ENCODE peak calls at places on chromosomes 7 and 10, in eight cellular contexts. Z is uterus; G is heart left ventricle; H is activated naive CD4-positive, alpha-beta T cell treated with anti-CD3 and anti-CD28 coated beads for 36 hours; K is mesendoderm; S is neural crest cell; Y is left kidney; O is T-cell. P is an unnamed sample.

GRCh38 chr10:72416661-72417060 is 61.9 kb upstream of the DNAJB12 start:
- DNase-seq in G (no peak), H (no peak), Y (no peak), S (no peak), Z (no peak), O (no peak), K (no peak), P (no peak)

GRCh38 chr7:2710256-2710655 is 22.3 kb downstream of the AMZ1 start:
- DNase-seq in Z (no peak), G (peak; percentile 23), H (peak; percentile 53), S (no peak), Y (no peak), K (no peak), O (peak; percentile 58), P (peak; percentile 77)

GRCh38 chr7:48083114-48083830 is 5.8 kb upstream of the UPP1 start:
- DNase-seq in O (no peak), H (peak; percentile 72), S (no peak), Y (no peak), Z (no peak), G (no peak), K (no peak), P (peak; percentile 68)

GRCh38 chr10:7085913-7086589 is 324.8 kb downstream of the SFMBT2 start:
- DNase-seq in K (peak; percentile 84), S (no peak), O (no peak), H (no peak), Y (peak; percentile 82), Z (peak; percentile 20), G (no peak), P (no peak)

GRCh38 chr10:93991596-93992284 is 2.0 kb upstream of the PLCE1 start:
- DNase-seq in G (peak; percentile 66), K (peak; percentile 94), Y (peak; percentile 75), S (peak; percentile 45), Z (peak; percentile 61), H (no peak), O (no peak), P (no peak)

GRCh38 chr10:87706731-87707130 is 47.1 kb downstream of the PAPSS2 start:
- DNase-seq in G (no peak), Z (no peak), Y (no peak), K (no peak), H (no peak), O (no peak), S (no peak), P (no peak)

GRCh38 chr10:49370326-49371100 is 25.4 kb downstream of the DRGX start:
- DNase-seq in S (no peak), O (no peak), Y (no peak), K (no peak), H (no peak), G (no peak), Z (no peak), P (no peak)

GRCh38 chr10:110758898-110759297 is 112.8 kb upstream of the PDCD4 start:
- DNase-seq in O (no peak), H (no peak), Z (peak; percentile 34), Y (no peak), K (peak; percentile 36), S (no peak), G (no peak), P (no peak)

GRCh38 chr7:77910124-77910523 is 111.6 kb downstream of the PHTF2 start:
- DNase-seq in Z (no peak), K (no peak), G (no peak), Y (no peak), O (no peak), H (no peak), S (no peak), P (no peak)

GRCh38 chr7:2607122-2607912 is 24.5 kb upstream of the TTYH3 start:
- DNase-seq in G (peak; percentile 88), Y (no peak), K (no peak), H (no peak), O (no peak), Z (peak; percentile 73), S (no peak), P (no peak)

GRCh38 chr10:109871476-109871875 is 51.8 kb downstream of the XPNPEP1 start:
- DNase-seq in S (no peak), G (no peak), O (no peak), H (no peak), K (no peak), Y (no peak), Z (no peak), P (no peak)

GRCh38 chr7:128890306-128891109 is 20.0 kb downstream of the KCP start:
- DNase-seq in O (no peak), G (peak; percentile 27), H (no peak), S (no peak), Y (peak; percentile 61), Z (no peak), K (no peak), P (no peak)

GRCh38 chr7:107327986-107328569 is 141.8 kb upstream of the GPR22 start:
- DNase-seq in Z (no peak), H (no peak), K (no peak), O (no peak), G (no peak), S (no peak), Y (no peak), P (no peak)

GRCh38 chr7:25495342-25495855 is 267.1 kb upstream of the NPVF start:
- DNase-seq in Y (peak; percentile 36), H (no peak), G (peak; percentile 50), S (no peak), K (peak; percentile 85), Z (peak; percentile 75), O (no peak), P (no peak)

GRCh38 chr10:59593768-59594167 is 115.9 kb downstream of the SLC16A9 start:
- DNase-seq in Z (no peak), K (no peak), O (no peak), S (no peak), H (no peak), Y (no peak), G (no peak), P (no peak)

GRCh38 chr7:139995034-139995915 is 67.5 kb downstream of the PARP12 start:
- DNase-seq in G (peak; percentile 62), S (no peak), Z (peak; percentile 30), O (no peak), Y (peak; percentile 53), K (no peak), H (no peak), P (no peak)

GRCh38 chr7:96449094-96449493 is 127.2 kb upstream of the SLC25A13 start:
- DNase-seq in Z (no peak), Y (no peak), O (no peak), S (no peak), G (no peak), K (peak; percentile 3), H (no peak), P (no peak)

GRCh38 chr7:13542451-13542850 is 447.0 kb downstream of the ETV1 start:
- DNase-seq in Y (no peak), O (no peak), S (no peak), H (no peak), Z (no peak), K (no peak), G (no peak), P (no peak)

GRCh38 chr7:1843271-1843861 is 173.3 kb downstream of the ELFN1 start:
- DNase-seq in S (no peak), O (no peak), G (peak; percentile 13), Z (peak; percentile 11), H (no peak), K (no peak), Y (peak; percentile 84), P (no peak)

GRCh38 chr10:127145173-127145572 is 51.2 kb downstream of the INSYN2A start:
- DNase-seq in O (no peak), H (no peak), G (no peak), Y (no peak), Z (no peak), K (no peak), S (no peak), P (no peak)

GRCh38 chr7:20794676-20795075 is 8.0 kb upstream of the SP8 start:
- DNase-seq in O (no peak), Z (no peak), S (no peak), K (no peak), G (no peak), H (no peak), Y (peak; percentile 16), P (no peak)

GRCh38 chr10:91694170-91694794 is 61.4 kb upstream of the PPP1R3C start:
- DNase-seq in S (no peak), Z (no peak), K (peak; percentile 41), Y (peak; percentile 18), G (no peak), O (no peak), H (peak; percentile 37), P (peak; percentile 32)

GRCh38 chr7:55366461-55367138 is 1.5 kb downstream of the LANCL2 start:
- DNase-seq in Y (peak; percentile 77), S (peak; percentile 8), Z (no peak), O (peak; percentile 8), G (no peak), K (peak; percentile 29), H (peak; percentile 28), P (peak; percentile 36)

GRCh38 chr7:44750921-44751571 is 2.4 kb downstream of the ZMIZ2 start:
- DNase-seq in S (no peak), G (no peak), H (peak; percentile 79), Y (no peak), O (peak; percentile 51), Z (no peak), K (no peak), P (peak; percentile 74)

P was measured in activated CD8-positive, alpha-beta T cell treated with anti-CD3 and anti-CD28 coated beads for 36 hours.